ENCODE peak calls at places on chromosome 13, in eight cellular contexts. One of them, this sample, is unnamed.

GRCh38 chr13:39501711-39502324 is 101.2 kb downstream of the LHFPL6 start:
- DNase-seq in PC-3: no peak
- DNase-seq in GM12864: no peak
- DNase-seq in WTC11: no peak
- DNase-seq in OCI-LY7: no peak
- DNase-seq in CD4-positive, alpha-beta T cell: no peak
- DNase-seq in fibroblast of villous mesenchyme: no peak
- DNase-seq in astrocyte: peak; percentile 16
- DNase-seq in this sample: no peak

GRCh38 chr13:29319451-29319850 is 276.0 kb downstream of the SLC7A1 start:
- DNase-seq in PC-3: no peak
- DNase-seq in GM12864: no peak
- DNase-seq in WTC11: peak; percentile 61
- DNase-seq in OCI-LY7: no peak
- DNase-seq in CD4-positive, alpha-beta T cell: no peak
- DNase-seq in fibroblast of villous mesenchyme: no peak
- DNase-seq in astrocyte: no peak
- DNase-seq in this sample: no peak

GRCh38 chr13:24217601-24218281 is 57.2 kb downstream of the SPATA13 start:
- DNase-seq in PC-3: peak; percentile 59
- DNase-seq in GM12864: no peak
- DNase-seq in WTC11: no peak
- DNase-seq in OCI-LY7: peak; percentile 40
- DNase-seq in CD4-positive, alpha-beta T cell: no peak
- DNase-seq in fibroblast of villous mesenchyme: peak; percentile 33
- DNase-seq in astrocyte: peak; percentile 6
- DNase-seq in this sample: no peak

GRCh38 chr13:78147905-78148304 is 229.3 kb upstream of the EDNRB start:
- DNase-seq in PC-3: peak; percentile 61
- DNase-seq in GM12864: no peak
- DNase-seq in WTC11: no peak
- DNase-seq in OCI-LY7: no peak
- DNase-seq in CD4-positive, alpha-beta T cell: no peak
- DNase-seq in fibroblast of villous mesenchyme: peak; percentile 33
- DNase-seq in astrocyte: peak; percentile 89
- DNase-seq in this sample: peak; percentile 51

GRCh38 chr13:110944121-110944967 is 29.5 kb upstream of the ANKRD10 start:
- DNase-seq in PC-3: peak; percentile 70
- DNase-seq in GM12864: no peak
- DNase-seq in WTC11: peak; percentile 33
- DNase-seq in OCI-LY7: peak; percentile 16
- DNase-seq in CD4-positive, alpha-beta T cell: no peak
- DNase-seq in fibroblast of villous mesenchyme: peak; percentile 86
- DNase-seq in astrocyte: peak; percentile 37
- DNase-seq in this sample: peak; percentile 77

GRCh38 chr13:94309997-94310842 is 169.3 kb downstream of the DCT start:
- DNase-seq in PC-3: peak; percentile 79
- DNase-seq in GM12864: no peak
- DNase-seq in WTC11: no peak
- DNase-seq in OCI-LY7: no peak
- DNase-seq in CD4-positive, alpha-beta T cell: no peak
- DNase-seq in fibroblast of villous mesenchyme: peak; percentile 67
- DNase-seq in astrocyte: peak; percentile 96
- DNase-seq in this sample: peak; percentile 71

GRCh38 chr13:51727634-51728274 is 76.2 kb downstream of the DHRS12 start:
- DNase-seq in PC-3: no peak
- DNase-seq in GM12864: no peak
- DNase-seq in WTC11: no peak
- DNase-seq in OCI-LY7: no peak
- DNase-seq in CD4-positive, alpha-beta T cell: no peak
- DNase-seq in fibroblast of villous mesenchyme: no peak
- DNase-seq in astrocyte: no peak
- DNase-seq in this sample: no peak

GRCh38 chr13:111623743-111624505 is 303.5 kb downstream of the TEX29 start:
- DNase-seq in PC-3: no peak
- DNase-seq in GM12864: no peak
- DNase-seq in WTC11: no peak
- DNase-seq in OCI-LY7: no peak
- DNase-seq in CD4-positive, alpha-beta T cell: no peak
- DNase-seq in fibroblast of villous mesenchyme: no peak
- DNase-seq in astrocyte: no peak
- DNase-seq in this sample: no peak

GRCh38 chr13:48547663-48548092 is 14.8 kb upstream of the RCBTB2 start:
- DNase-seq in PC-3: no peak
- DNase-seq in GM12864: no peak
- DNase-seq in WTC11: no peak
- DNase-seq in OCI-LY7: no peak
- DNase-seq in CD4-positive, alpha-beta T cell: no peak
- DNase-seq in fibroblast of villous mesenchyme: no peak
- DNase-seq in astrocyte: no peak
- DNase-seq in this sample: no peak

GRCh38 chr13:48539550-48539949 is 6.7 kb upstream of the RCBTB2 start:
- DNase-seq in PC-3: no peak
- DNase-seq in GM12864: no peak
- DNase-seq in WTC11: no peak
- DNase-seq in OCI-LY7: no peak
- DNase-seq in CD4-positive, alpha-beta T cell: no peak
- DNase-seq in fibroblast of villous mesenchyme: no peak
- DNase-seq in astrocyte: no peak
- DNase-seq in this sample: peak; percentile 8

GRCh38 chr13:48545608-48546007 is 12.7 kb upstream of the RCBTB2 start:
- DNase-seq in PC-3: no peak
- DNase-seq in GM12864: no peak
- DNase-seq in WTC11: no peak
- DNase-seq in OCI-LY7: no peak
- DNase-seq in CD4-positive, alpha-beta T cell: no peak
- DNase-seq in fibroblast of villous mesenchyme: no peak
- DNase-seq in astrocyte: no peak
- DNase-seq in this sample: no peak

GRCh38 chr13:48542138-48542537 is 9.3 kb upstream of the RCBTB2 start:
- DNase-seq in PC-3: no peak
- DNase-seq in GM12864: no peak
- DNase-seq in WTC11: no peak
- DNase-seq in OCI-LY7: no peak
- DNase-seq in CD4-positive, alpha-beta T cell: no peak
- DNase-seq in fibroblast of villous mesenchyme: no peak
- DNase-seq in astrocyte: no peak
- DNase-seq in this sample: no peak

GRCh38 chr13:48542581-48543341 is 9.9 kb upstream of the RCBTB2 start:
- DNase-seq in PC-3: no peak
- DNase-seq in GM12864: no peak
- DNase-seq in WTC11: peak; percentile 41
- DNase-seq in OCI-LY7: peak; percentile 40
- DNase-seq in CD4-positive, alpha-beta T cell: no peak
- DNase-seq in fibroblast of villous mesenchyme: peak; percentile 19
- DNase-seq in astrocyte: peak; percentile 7
- DNase-seq in this sample: no peak
- TF ChIP-seq CTCF in PC-3: no peak
- TF ChIP-seq CTCF in GM12864: peak; percentile 10
- TF ChIP-seq CTCF in WTC11: no peak
- TF ChIP-seq CTCF in OCI-LY7: peak; percentile 46
- TF ChIP-seq CTCF in CD4-positive, alpha-beta T cell: no peak
- TF ChIP-seq CTCF in fibroblast of villous mesenchyme: peak; percentile 11
- TF ChIP-seq CTCF in astrocyte: no peak
- TF ChIP-seq CTCF in this sample: no peak

GRCh38 chr13:50123002-50123401 is 107.8 kb downstream of the KCNRG start:
- DNase-seq in PC-3: no peak
- DNase-seq in GM12864: no peak
- DNase-seq in WTC11: no peak
- DNase-seq in OCI-LY7: no peak
- DNase-seq in CD4-positive, alpha-beta T cell: no peak
- DNase-seq in fibroblast of villous mesenchyme: no peak
- DNase-seq in astrocyte: no peak
- DNase-seq in this sample: no peak

GRCh38 chr13:50123515-50123861 is 108.2 kb downstream of the KCNRG start:
- DNase-seq in PC-3: no peak
- DNase-seq in GM12864: no peak
- DNase-seq in WTC11: no peak
- DNase-seq in OCI-LY7: peak; percentile 57
- DNase-seq in CD4-positive, alpha-beta T cell: no peak
- DNase-seq in fibroblast of villous mesenchyme: no peak
- DNase-seq in astrocyte: no peak
- DNase-seq in this sample: no peak

GRCh38 chr13:50124536-50125305 is 109.5 kb downstream of the KCNRG start:
- DNase-seq in PC-3: peak; percentile 25
- DNase-seq in GM12864: no peak
- DNase-seq in WTC11: peak; percentile 68
- DNase-seq in OCI-LY7: peak; percentile 94
- DNase-seq in CD4-positive, alpha-beta T cell: peak; percentile 96
- DNase-seq in fibroblast of villous mesenchyme: peak; percentile 63
- DNase-seq in astrocyte: peak; percentile 95
- DNase-seq in this sample: peak; percentile 52

GRCh38 chr13:50125306-50125555 is 110.0 kb downstream of the KCNRG start:
- DNase-seq in PC-3: no peak
- DNase-seq in GM12864: no peak
- DNase-seq in WTC11: no peak
- DNase-seq in OCI-LY7: no peak
- DNase-seq in CD4-positive, alpha-beta T cell: no peak
- DNase-seq in fibroblast of villous mesenchyme: no peak
- DNase-seq in astrocyte: no peak
- DNase-seq in this sample: no peak

DNA sequence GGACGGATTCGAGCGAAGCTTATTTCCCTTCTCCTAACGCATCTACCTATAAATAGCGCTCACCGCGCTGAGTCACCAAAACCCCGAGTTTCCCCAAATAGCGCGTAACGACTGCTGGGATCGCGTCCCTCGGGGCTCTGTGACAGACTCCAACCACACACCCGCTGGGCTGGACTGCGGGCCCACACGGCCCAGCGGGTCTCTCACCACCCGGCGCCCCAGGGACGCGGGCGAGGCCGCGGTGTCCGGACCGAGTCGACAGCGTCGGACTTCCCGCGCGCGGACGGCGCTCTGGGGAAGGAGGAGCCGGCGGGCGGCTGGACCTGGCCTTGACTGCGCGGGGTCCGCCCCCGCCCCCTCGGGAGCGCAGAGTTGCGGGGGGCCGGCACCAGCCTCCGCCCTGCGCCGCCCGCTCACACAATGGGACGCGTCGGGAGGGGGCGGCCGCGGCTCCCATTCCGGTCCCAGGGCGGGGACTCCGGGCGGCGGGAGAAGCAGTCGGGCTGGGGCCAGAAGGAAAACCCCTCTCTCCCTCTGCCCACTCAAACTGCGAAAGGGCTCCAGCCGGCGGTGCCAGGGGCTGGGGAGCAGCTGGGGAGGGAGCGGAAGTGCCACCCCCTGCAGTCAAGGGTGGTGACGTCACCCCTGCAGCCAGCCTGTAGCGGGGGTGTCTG is 108.8 kb downstream of the KCNRG start:
- DNase-seq in PC-3: peak; percentile 84
- DNase-seq in GM12864: peak; percentile 65
- DNase-seq in WTC11: peak; percentile 87
- DNase-seq in OCI-LY7: no peak
- DNase-seq in CD4-positive, alpha-beta T cell: peak; percentile 51
- DNase-seq in fibroblast of villous mesenchyme: peak; percentile 97
- DNase-seq in astrocyte: peak; percentile 87
- DNase-seq in this sample: peak; percentile 92
- TF ChIP-seq CTCF in PC-3: no peak
- TF ChIP-seq CTCF in GM12864: no peak
- TF ChIP-seq CTCF in WTC11: no peak
- TF ChIP-seq CTCF in OCI-LY7: no peak
- TF ChIP-seq CTCF in CD4-positive, alpha-beta T cell: no peak
- TF ChIP-seq CTCF in fibroblast of villous mesenchyme: no peak
- TF ChIP-seq CTCF in astrocyte: no peak
- TF ChIP-seq CTCF in this sample: no peak

DNA sequence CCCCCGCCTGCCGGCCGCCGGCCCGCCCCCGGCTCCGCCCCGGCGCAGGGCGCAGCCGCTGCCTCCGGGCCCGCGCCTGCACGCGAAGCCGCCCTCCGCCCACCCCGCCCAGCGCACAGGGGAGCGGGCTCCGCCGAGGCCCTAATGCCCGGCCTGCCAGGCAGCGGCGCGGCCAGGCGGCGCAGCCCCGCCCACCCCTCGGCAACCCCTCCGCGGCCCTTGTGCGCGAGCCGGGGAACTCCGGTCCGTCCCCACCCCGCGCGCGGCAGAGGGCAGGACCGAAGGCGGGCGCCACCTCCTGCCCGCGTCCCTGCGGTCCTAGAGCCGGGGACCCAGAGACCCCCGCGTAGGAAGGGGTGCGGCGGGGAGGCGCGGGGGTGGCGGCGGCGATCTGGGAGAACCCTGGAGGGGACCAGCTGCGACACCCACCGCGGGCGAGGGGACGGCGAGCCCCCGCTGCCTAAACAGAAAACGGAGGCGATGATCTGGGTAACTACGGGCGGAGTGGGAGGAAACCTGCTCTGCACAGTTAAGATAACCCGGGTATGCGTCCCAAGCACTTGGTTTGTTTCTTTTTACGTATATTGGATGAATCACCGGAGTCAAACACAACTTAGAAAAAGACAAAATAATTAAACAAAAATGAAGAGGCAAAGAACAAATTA is 351 bp upstream of the USP12 start:
- DNase-seq in PC-3: peak; percentile 86
- DNase-seq in GM12864: no peak
- DNase-seq in WTC11: peak; percentile 91
- DNase-seq in OCI-LY7: peak; percentile 93
- DNase-seq in CD4-positive, alpha-beta T cell: peak; percentile 92
- DNase-seq in fibroblast of villous mesenchyme: peak; percentile 91
- DNase-seq in astrocyte: peak; percentile 78
- DNase-seq in this sample: peak; percentile 83
- TF ChIP-seq CTCF in PC-3: no peak
- TF ChIP-seq CTCF in GM12864: peak; percentile 2
- TF ChIP-seq CTCF in WTC11: no peak
- TF ChIP-seq CTCF in OCI-LY7: peak; percentile 32
- TF ChIP-seq CTCF in CD4-positive, alpha-beta T cell: peak; percentile 16
- TF ChIP-seq CTCF in fibroblast of villous mesenchyme: peak; percentile 20
- TF ChIP-seq CTCF in astrocyte: no peak
- TF ChIP-seq CTCF in this sample: no peak

GRCh38 chr13:32022292-32022691 is 9.3 kb upstream of the FRY start:
- DNase-seq in PC-3: no peak
- DNase-seq in GM12864: no peak
- DNase-seq in WTC11: no peak
- DNase-seq in OCI-LY7: no peak
- DNase-seq in CD4-positive, alpha-beta T cell: no peak
- DNase-seq in fibroblast of villous mesenchyme: peak; percentile 53
- DNase-seq in astrocyte: no peak
- DNase-seq in this sample: no peak

GRCh38 chr13:32024750-32025149 is 6.8 kb upstream of the FRY start:
- DNase-seq in PC-3: no peak
- DNase-seq in GM12864: no peak
- DNase-seq in WTC11: no peak
- DNase-seq in OCI-LY7: no peak
- DNase-seq in CD4-positive, alpha-beta T cell: no peak
- DNase-seq in fibroblast of villous mesenchyme: no peak
- DNase-seq in astrocyte: no peak
- DNase-seq in this sample: no peak

GRCh38 chr13:32021785-32022184 is 9.8 kb upstream of the FRY start:
- DNase-seq in PC-3: no peak
- DNase-seq in GM12864: no peak
- DNase-seq in WTC11: no peak
- DNase-seq in OCI-LY7: no peak
- DNase-seq in CD4-positive, alpha-beta T cell: no peak
- DNase-seq in fibroblast of villous mesenchyme: no peak
- DNase-seq in astrocyte: no peak
- DNase-seq in this sample: no peak

GRCh38 chr13:32023096-32023495 is 8.5 kb upstream of the FRY start:
- DNase-seq in PC-3: no peak
- DNase-seq in GM12864: no peak
- DNase-seq in WTC11: no peak
- DNase-seq in OCI-LY7: no peak
- DNase-seq in CD4-positive, alpha-beta T cell: no peak
- DNase-seq in fibroblast of villous mesenchyme: no peak
- DNase-seq in astrocyte: no peak
- DNase-seq in this sample: no peak

DNA sequence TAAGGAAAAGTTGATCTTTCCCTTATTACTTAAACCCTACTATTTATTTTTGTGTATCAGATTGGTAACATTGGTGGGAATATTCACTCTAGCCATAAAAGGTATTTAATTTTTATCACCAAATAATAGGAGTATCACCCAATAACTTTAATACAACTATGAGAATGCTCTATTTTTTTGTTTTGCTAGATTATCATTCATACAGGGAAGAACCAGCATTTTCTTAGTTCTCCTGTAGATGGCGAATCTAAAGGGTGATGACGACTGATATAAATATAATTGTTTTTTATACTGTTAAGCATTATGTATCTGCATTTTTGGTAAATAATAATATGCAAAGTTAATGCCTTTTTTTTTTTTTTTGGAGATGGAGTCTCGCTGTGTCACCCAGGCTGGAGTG is 7.9 kb upstream of the FRY start:
- DNase-seq in PC-3: peak; percentile 22
- DNase-seq in GM12864: no peak
- DNase-seq in WTC11: no peak
- DNase-seq in OCI-LY7: no peak
- DNase-seq in CD4-positive, alpha-beta T cell: no peak
- DNase-seq in fibroblast of villous mesenchyme: no peak
- DNase-seq in astrocyte: no peak
- DNase-seq in this sample: peak; percentile 10
- TF ChIP-seq CTCF in PC-3: peak; percentile 37
- TF ChIP-seq CTCF in GM12864: no peak
- TF ChIP-seq CTCF in WTC11: no peak
- TF ChIP-seq CTCF in OCI-LY7: peak; percentile 52
- TF ChIP-seq CTCF in CD4-positive, alpha-beta T cell: no peak
- TF ChIP-seq CTCF in fibroblast of villous mesenchyme: peak; percentile 31
- TF ChIP-seq CTCF in astrocyte: no peak
- TF ChIP-seq CTCF in this sample: no peak